ENCODE peak calls at places on chromosomes 5 and 9, in eight cellular contexts. P is keratinocyte, Y is gastrocnemius medialis, M is A549, V is OCI-LY7, J is GM12865, A is bronchial epithelial cell, T is fibroblast of pulmonary artery. U is an unnamed sample.

GRCh38 chr9:78468231-78468630 is 171.3 kb downstream of the PSAT1 start:
- DNase-seq in Y (no peak), T (no peak), M (no peak), A (no peak), V (no peak), P (no peak), J (no peak), U (no peak)

GRCh38 chr9:136860529-136860928 is 5.6 kb downstream of the EDF1 start:
- DNase-seq in J (no peak), V (no peak), M (no peak), A (no peak), Y (no peak), P (no peak), T (no peak), U (no peak)

GRCh38 chr5:37889612-37890317 is 49.9 kb upstream of the GDNF start:
- DNase-seq in T (no peak), V (no peak), J (no peak), M (no peak), A (peak; percentile 97), P (peak; percentile 96), Y (no peak), U (peak; percentile 98)

GRCh38 chr9:4678679-4679267 is 596 bp upstream of the CDC37L1 start:
- DNase-seq in T (peak; percentile 56), V (peak; percentile 47), Y (no peak), M (no peak), J (peak; percentile 43), A (no peak), P (no peak), U (no peak)

GRCh38 chr9:31040565-31040964 is 1343.9 kb upstream of the ACO1 start:
- DNase-seq in V (no peak), M (no peak), Y (no peak), J (no peak), T (no peak), P (no peak), A (no peak), U (no peak)

GRCh38 chr5:174503461-174504265 is 220.7 kb upstream of the MSX2 start:
- DNase-seq in V (no peak), T (peak; percentile 65), J (no peak), M (peak; percentile 20), Y (no peak), P (peak; percentile 40), A (peak; percentile 92), U (peak; percentile 81)

GRCh38 chr5:96997265-96997859 is 61.5 kb downstream of the LNPEP start:
- DNase-seq in M (peak; percentile 8), V (peak; percentile 70), T (peak; percentile 79), A (peak; percentile 37), J (peak; percentile 63), Y (no peak), P (no peak), U (peak; percentile 58)

GRCh38 chr5:18216016-18216415 is 581.8 kb downstream of the TAF11L14 start:
- DNase-seq in A (peak; percentile 10), P (no peak), V (no peak), Y (no peak), M (no peak), T (no peak), J (no peak), U (peak; percentile 18)

GRCh38 chr9:68530618-68531017 is 10.1 kb downstream of the TMEM252 start:
- DNase-seq in J (no peak), V (no peak), P (no peak), Y (peak; percentile 72), A (no peak), T (peak; percentile 4), M (no peak), U (no peak)

GRCh38 chr5:54823006-54823405 is 162.4 kb downstream of the ESM1 start:
- DNase-seq in P (no peak), V (no peak), M (no peak), A (peak; percentile 26), Y (no peak), T (no peak), J (no peak), U (no peak)

GRCh38 chr5:138448481-138449398 is 9.9 kb downstream of the REEP2 start:
- DNase-seq in V (no peak), T (no peak), A (no peak), J (peak; percentile 15), P (no peak), Y (no peak), M (no peak), U (no peak)

GRCh38 chr9:116499986-116500871 is 186.9 kb upstream of the TRIM32 start:
- DNase-seq in Y (no peak), M (peak; percentile 82), T (peak; percentile 75), V (no peak), P (no peak), A (peak; percentile 75), J (no peak), U (peak; percentile 65)

GRCh38 chr9:70639853-70640814 is 225.7 kb upstream of the KLF9 start:
- DNase-seq in M (peak; percentile 8), T (peak; percentile 83), Y (no peak), A (peak; percentile 44), P (peak; percentile 2), V (peak; percentile 36), J (peak; percentile 40), U (peak; percentile 67)

GRCh38 chr9:123615381-123615780 is 259.4 kb downstream of the CRB2 start:
- DNase-seq in Y (no peak), P (no peak), J (peak; percentile 14), A (no peak), M (no peak), T (no peak), V (peak; percentile 63), U (no peak)

GRCh38 chr5:43627028-43627427 is 24.0 kb downstream of the NNT start:
- DNase-seq in A (peak; percentile 72), P (no peak), V (peak; percentile 31), J (peak; percentile 18), Y (peak; percentile 62), T (peak; percentile 78), M (peak; percentile 68), U (peak; percentile 75)

GRCh38 chr9:137462396-137463193 is 3.5 kb upstream of the NSMF start:
- DNase-seq in V (no peak), J (no peak), T (no peak), A (no peak), M (no peak), P (no peak), Y (no peak), U (no peak)

GRCh38 chr5:57566914-57567313 is 84.3 kb upstream of the ACTBL2 start:
- DNase-seq in J (peak; percentile 3), Y (no peak), A (peak; percentile 8), M (no peak), V (no peak), T (peak; percentile 83), P (no peak), U (peak; percentile 57)

GRCh38 chr9:8823131-8823895 is 1023.7 kb upstream of the DMAC1 start:
- DNase-seq in Y (no peak), V (no peak), A (no peak), J (no peak), M (no peak), T (no peak), P (no peak), U (no peak)

DNA sequence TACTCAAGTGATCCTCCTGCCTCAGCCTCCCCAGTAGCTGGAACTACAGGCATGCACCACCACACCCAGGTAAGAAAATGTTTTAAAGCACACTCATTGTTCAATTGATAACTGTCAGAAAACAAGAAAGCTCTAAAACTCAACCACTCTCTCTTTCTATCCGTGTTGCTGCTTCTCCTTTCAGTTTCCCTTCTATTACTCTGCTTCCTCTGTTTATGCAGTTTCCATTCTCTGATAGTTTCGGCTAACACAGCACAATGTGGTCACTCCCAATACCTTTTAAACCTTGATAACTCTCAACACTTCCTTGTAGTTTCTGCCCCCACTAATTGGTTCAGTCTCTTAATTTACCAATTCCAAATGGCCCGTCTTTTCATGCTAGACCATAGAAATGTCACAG is 59.2 kb upstream of the NR4A3 start:
- DNase-seq in J (peak; percentile 67), P (no peak), M (no peak), V (no peak), T (no peak), A (no peak), Y (no peak), U (no peak)
- H3K4me3 ChIP-seq in J (no peak overlapping the region), P (no peak overlapping the region), M (no peak overlapping the region), V (no peak overlapping the region), T (no peak overlapping the region), A (no peak overlapping the region), Y (no peak overlapping the region), U (no peak overlapping the region)

DNA sequence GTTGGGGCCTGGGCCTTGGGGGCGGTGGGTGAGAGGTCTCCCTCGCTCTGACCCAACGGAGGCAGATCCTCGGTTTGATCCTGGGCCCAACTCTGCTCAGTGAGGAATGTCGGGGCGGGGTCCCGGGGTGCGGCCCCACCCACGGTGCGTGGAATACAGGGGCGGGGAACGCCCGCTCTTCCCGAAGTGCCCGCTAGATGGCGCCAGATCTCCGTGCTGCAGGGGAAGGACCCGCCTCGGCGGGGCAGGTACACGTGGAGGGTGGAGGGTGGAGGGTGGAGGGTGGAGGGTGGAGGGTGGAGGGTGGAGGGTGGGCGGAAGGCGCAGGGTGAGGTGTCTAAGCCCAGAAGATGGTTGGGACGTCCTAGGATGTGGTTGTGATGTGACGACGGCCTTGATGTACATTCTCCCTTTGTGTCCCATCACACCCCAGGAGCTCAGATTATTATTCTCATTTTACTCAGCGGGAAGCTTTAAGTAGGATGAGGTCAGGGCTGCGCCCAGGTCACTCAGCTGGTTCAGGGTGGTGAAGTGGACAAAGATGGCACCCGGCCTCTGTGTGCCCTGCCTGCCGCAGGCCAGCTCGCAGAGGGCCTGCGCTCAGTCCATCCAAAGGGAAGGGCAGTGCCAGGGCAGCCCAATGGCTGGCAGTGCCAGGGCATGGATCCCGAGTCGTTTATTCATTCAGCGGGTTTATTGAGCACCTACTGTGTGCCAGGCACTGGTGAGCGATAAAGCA is 9.4 kb upstream of the RPS14 start:
- DNase-seq in T (peak; percentile 55), M (peak; percentile 81), P (no peak), J (peak; percentile 83), Y (peak; percentile 29), V (peak; percentile 84), A (peak; percentile 15), U (peak; percentile 64)
- TF ChIP-seq CTCF in T (peak; percentile 60), M (peak; percentile 86), P (peak; percentile 91), J (peak; percentile 84), Y (peak; percentile 94), V (peak; percentile 74), A (peak; percentile 83), U (peak; percentile 75)

DNA sequence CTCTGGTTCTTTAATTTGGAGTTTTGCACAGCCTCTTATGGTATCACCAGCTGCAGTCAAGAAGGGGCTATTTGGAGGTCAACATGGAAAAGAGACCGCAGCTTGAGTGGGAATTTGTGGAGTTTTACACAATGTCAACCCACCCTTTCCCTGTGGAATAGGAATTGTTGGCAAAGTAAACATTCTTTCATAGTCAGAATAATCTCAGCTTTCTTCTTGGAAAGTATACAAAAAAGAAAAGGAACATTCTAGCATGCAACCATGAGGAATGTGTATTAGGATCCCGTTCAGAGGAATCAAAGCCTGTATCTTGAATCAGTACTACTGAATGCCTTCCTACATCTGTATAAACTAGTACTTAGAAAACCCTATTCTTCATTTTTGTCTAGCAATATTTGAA is 107.6 kb downstream of the LURAP1L start:
- DNase-seq in M (no peak), V (no peak), P (no peak), T (peak; percentile 63), J (no peak), Y (no peak), A (no peak), U (no peak)
- H3K4me3 ChIP-seq in M (no peak overlapping the region), V (no peak overlapping the region), P (no peak overlapping the region), T (no peak overlapping the region), J (no peak overlapping the region), Y (no peak overlapping the region), A (no peak overlapping the region), U (no peak overlapping the region)

DNA sequence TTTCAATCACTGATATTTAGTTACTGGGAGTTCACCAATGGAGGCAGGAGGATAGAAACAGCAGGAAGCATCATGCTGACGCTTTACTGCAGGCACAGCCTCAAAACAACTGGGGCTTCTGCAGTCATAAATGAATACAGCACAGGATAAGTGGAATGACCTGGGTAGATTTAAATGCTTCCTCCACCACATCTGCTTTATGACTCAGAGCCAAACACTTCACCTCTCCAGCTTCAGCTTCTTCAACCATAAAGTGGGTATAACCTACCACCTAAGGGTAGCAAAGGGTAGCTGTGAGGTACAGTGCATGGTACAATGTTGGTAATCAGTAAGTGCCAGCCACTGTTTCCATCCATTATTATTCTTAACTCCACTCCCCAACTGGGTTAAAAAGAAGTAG is 28.4 kb downstream of the RASEF start:
- DNase-seq in A (peak; percentile 55), J (no peak), P (peak; percentile 56), V (no peak), M (no peak), T (no peak), Y (no peak), U (peak; percentile 48)
- TF ChIP-seq CTCF in A (no peak), J (no peak), P (peak; percentile 57), V (no peak), M (no peak), T (no peak), Y (no peak), U (no peak)